ENCODE peak calls at places on chromosomes 11 and 22, in eight cellular contexts. M is psoas muscle, N is neural progenitor cell, L is left ventricle myocardium inferior, R is A549, W is heart right ventricle, S is suprapubic skin, Z is sigmoid colon. K is an unnamed sample.

GRCh38 chr11:17580271-17580670 is 33.2 kb downstream of the OTOG start:
- DNase-seq in M (no peak), N (no peak), L (no peak), R (no peak), W (no peak), S (peak), Z (no peak), K (no peak)

GRCh38 chr11:618856-619624 is 3.3 kb upstream of the IRF7 start:
- DNase-seq in M (no peak), N (no peak), L (no peak), R (no peak), W (no peak), S (no peak), Z (no peak), K (no peak)

GRCh38 chr11:66115638-66116410 is 45.8 kb downstream of the PACS1 start:
- DNase-seq in M (no peak), N (peak), L (no peak), R (no peak), W (no peak), S (no peak), Z (no peak), K (no peak)

GRCh38 chr22:46122511-46122971 is 27.8 kb upstream of the PPARA start:
- DNase-seq in M (peak), N (peak), L (peak), R (peak), W (peak), S (no peak), Z (peak), K (no peak)

GRCh38 chr22:43302462-43303109 is 40.6 kb downstream of the SCUBE1 start:
- DNase-seq in M (peak), N (no peak), L (no peak), R (no peak), W (no peak), S (no peak), Z (no peak), K (no peak)

GRCh38 chr11:69923196-69923595 is 104.0 kb upstream of the FGF3 start:
- DNase-seq in M (peak), N (no peak), L (no peak), R (no peak), W (no peak), S (peak), Z (peak), K (peak)

GRCh38 chr11:120835601-120836228 is 188.2 kb upstream of the TBCEL start:
- DNase-seq in M (no peak), N (no peak), L (no peak), R (no peak), W (no peak), S (no peak), Z (no peak), K (no peak)

GRCh38 chr22:43166132-43166930 is 15.0 kb downstream of the TSPO start:
- DNase-seq in M (no peak), N (no peak), L (peak), R (no peak), W (no peak), S (no peak), Z (no peak), K (no peak)

GRCh38 chr11:26088391-26088790 is 243.5 kb upstream of the ANO3 start:
- DNase-seq in M (no peak), N (no peak), L (no peak), R (no peak), W (no peak), S (no peak), Z (no peak), K (no peak)

GRCh38 chr11:46890665-46891064 is 27.7 kb downstream of the LRP4 start:
- DNase-seq in M (no peak), N (no peak), L (no peak), R (no peak), W (no peak), S (no peak), Z (no peak), K (no peak)

GRCh38 chr11:19259487-19260345 is 19.0 kb upstream of the E2F8 start:
- DNase-seq in M (peak), N (peak), L (peak), R (peak), W (peak), S (no peak), Z (no peak), K (no peak)

GRCh38 chr11:85712953-85713352 is 27.0 kb upstream of the CCDC89 start:
- DNase-seq in M (no peak), N (no peak), L (no peak), R (no peak), W (no peak), S (no peak), Z (no peak), K (no peak)

GRCh38 chr11:76824980-76825725 is 35.6 kb upstream of the ACER3 start:
- DNase-seq in M (no peak), N (no peak), L (no peak), R (no peak), W (no peak), S (no peak), Z (no peak), K (no peak)

GRCh38 chr22:39148727-39149535 is 3.5 kb downstream of the CBX7 start:
- DNase-seq in M (peak), N (peak), L (peak), R (no peak), W (no peak), S (no peak), Z (peak), K (peak)

GRCh38 chr22:17398159-17398558 is 28.9 kb downstream of the CECR2 start:
- DNase-seq in M (no peak), N (no peak), L (no peak), R (no peak), W (no peak), S (no peak), Z (no peak), K (no peak)

GRCh38 chr22:46240917-46241316 is 9.2 kb downstream of the CDPF1 start:
- DNase-seq in M (no peak), N (no peak), L (no peak), R (no peak), W (no peak), S (no peak), Z (no peak), K (no peak)

GRCh38 chr22:32818446-32819115 is 17.1 kb downstream of the TIMP3 start:
- DNase-seq in M (no peak), N (no peak), L (no peak), R (no peak), W (no peak), S (no peak), Z (peak), K (no peak)

DNA sequence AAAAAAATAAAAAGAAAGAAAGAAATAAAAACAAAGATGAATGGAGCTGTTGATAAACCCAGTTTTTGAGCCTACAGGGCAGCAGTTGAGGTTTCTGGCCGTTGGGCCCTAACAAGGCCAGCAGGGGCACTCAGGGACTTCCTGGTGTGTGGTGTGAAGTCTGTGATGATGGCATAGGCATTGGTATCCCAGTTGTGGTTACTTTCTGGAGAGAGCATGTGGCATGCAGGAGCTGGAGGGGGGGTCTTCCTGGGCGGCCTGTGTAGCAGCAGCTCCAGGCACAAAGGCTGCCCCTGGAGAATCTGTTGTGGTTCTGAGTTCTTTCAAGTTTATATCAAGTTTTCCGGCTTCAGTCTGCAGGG is 2.0 kb upstream of the TXNRD2 start:
- DNase-seq in M (no peak), N (no peak), L (no peak), R (peak), W (no peak), S (no peak), Z (peak), K (no peak)
- H3K4me3 ChIP-seq in M (peak), N (no peak), L (peak), R (no peak), W (no peak), S (no peak), Z (no peak), K (peak)

DNA sequence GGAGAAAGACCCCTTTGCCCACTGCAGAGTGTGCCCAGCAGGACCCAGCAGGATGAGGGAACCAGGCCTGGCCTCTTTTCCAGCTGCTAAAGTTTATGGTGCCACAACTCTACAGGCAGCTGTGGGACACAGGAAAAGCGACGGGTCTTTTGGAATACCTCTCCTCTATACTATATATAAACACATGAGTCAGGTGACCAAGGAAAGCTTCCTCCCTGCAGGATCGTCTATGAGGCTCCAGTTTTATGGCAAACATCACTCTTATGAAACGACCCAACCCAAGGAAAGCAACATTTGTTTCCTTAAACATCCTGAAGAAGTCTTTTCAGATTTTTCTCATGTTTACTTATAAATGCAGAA is 102.8 kb upstream of the AKIP1 start:
- DNase-seq in M (no peak), N (no peak), L (no peak), R (no peak), W (no peak), S (peak), Z (no peak), K (no peak)
- H3K27ac ChIP-seq in M (peak), N (no peak), L (peak), R (no peak), W (peak), S (peak), Z (peak), K (peak)

GRCh38 chr11:2647167-2647566 is 52.6 kb downstream of the KCNQ1OT1 start:
- DNase-seq in M (no peak), N (no peak), L (no peak), R (no peak), W (no peak), S (no peak), Z (no peak), K (no peak)

GRCh38 chr11:2643746-2644145 is 56.0 kb downstream of the KCNQ1OT1 start:
- DNase-seq in M (no peak), N (no peak), L (no peak), R (no peak), W (no peak), S (no peak), Z (no peak), K (no peak)

GRCh38 chr11:2645779-2646118 is 54.0 kb downstream of the KCNQ1OT1 start:
- DNase-seq in M (no peak), N (no peak), L (no peak), R (no peak), W (no peak), S (no peak), Z (no peak), K (no peak)

GRCh38 chr11:2647953-2648352 is 51.8 kb downstream of the KCNQ1OT1 start:
- DNase-seq in M (no peak), N (no peak), L (no peak), R (no peak), W (no peak), S (no peak), Z (no peak), K (no peak)

DNA sequence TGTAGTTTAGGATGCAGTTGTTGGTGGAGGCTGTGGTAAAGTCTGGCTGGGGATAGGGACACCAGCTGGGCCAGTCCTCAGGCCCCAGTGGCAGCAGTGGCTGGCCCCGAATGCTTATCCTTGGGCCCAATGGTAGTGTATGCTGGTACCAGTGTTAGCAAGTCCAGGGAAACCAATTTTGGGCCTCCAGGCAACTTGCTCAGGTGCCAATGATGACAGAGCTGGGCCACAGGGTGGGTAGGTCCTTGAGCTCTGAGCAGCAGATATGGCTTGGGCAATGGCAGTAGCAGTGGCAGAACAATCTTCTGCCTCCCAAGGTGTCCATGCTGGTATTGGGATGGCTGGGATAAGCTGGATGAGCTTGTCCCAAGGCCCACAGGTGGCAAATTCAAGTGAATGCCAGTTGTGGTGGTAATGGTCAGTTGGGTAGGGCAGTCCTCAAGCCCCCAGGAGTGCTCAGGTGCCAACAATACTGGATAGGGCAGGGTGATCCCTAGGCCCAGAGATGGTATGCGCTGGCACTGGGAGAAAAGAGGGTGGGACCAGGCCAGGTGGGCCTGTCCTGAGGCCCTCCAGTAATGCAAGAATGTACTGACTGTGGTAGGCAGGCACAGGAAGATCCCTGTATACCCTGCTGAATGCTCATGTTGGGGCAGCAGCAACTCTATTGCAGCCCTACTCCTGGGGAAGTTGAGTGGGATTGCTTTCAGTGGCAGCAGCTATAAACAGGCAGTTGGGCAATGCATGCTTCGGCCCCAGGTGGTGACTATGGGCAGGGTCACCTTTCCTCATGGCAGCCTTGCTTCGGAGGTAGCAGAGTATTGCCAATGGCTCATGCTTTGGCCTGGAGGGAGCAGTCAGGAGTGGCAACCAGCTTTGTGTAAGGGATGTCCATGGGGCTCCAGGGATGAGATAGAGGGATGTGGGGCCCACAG is 54.7 kb downstream of the KCNQ1OT1 start:
- DNase-seq in M (no peak), N (no peak), L (no peak), R (no peak), W (no peak), S (no peak), Z (no peak), K (no peak)
- H3K4me3 ChIP-seq in M (no peak), N (no peak), L (no peak), R (no peak), W (no peak), S (no peak), Z (no peak), K (no peak)

DNA sequence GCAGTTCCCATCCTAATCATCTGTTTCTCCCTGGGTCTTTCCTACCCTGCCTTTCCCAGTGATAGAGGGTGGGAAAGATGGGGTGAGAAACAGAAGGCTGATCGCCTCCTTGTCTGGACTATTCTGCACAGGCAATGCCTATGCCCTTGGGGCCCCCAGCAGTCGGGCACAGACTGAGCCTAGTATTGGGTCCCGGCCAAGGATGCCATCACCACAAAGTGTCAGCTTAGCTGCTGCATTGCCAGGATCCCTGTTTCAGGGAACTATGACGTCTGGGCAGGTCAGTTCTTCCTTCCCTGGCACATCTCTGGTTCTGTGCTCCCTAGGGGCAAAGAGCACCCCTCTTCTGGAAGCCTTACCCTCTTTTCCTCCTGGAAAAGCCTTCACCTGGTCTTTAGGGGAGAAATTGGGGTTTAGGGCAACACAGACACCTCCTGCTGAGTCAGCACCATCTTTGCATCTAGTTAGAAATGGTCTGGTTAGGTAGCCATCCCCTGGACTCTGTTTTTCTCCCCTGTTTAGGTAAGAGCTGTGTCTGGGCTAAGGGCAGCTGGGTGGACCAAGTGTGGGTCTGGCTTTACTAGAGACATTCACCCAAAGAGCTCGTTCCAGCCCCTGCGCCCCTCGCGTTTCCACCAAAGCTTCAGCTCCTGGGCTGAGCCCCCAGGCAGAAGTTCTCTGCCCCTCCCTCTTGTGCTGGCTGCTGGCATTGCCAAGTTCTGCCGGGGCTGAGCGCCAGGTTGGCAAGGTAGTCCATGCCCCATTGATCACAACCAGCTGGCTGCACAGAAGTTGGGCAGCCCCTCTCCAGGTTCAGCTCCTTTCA is 2.0 kb downstream of the ADAMTS8 start:
- DNase-seq in M (no peak), N (no peak), L (no peak), R (no peak), W (no peak), S (no peak), Z (peak), K (no peak)
- H3K27ac ChIP-seq in M (no peak), N (no peak), L (no peak), R (no peak), W (no peak), S (no peak), Z (peak), K (no peak)

GRCh38 chr22:23796461-23796860 is 9.7 kb downstream of the SMARCB1 start:
- DNase-seq in M (no peak), N (no peak), L (no peak), R (no peak), W (no peak), S (no peak), Z (no peak), K (no peak)

GRCh38 chr22:23790819-23791736 is 4.3 kb downstream of the SMARCB1 start:
- DNase-seq in M (no peak), N (no peak), L (peak), R (no peak), W (peak), S (no peak), Z (no peak), K (no peak)

GRCh38 chr22:23791737-23792645 is 5.2 kb downstream of the SMARCB1 start:
- DNase-seq in M (no peak), N (no peak), L (no peak), R (no peak), W (no peak), S (no peak), Z (no peak), K (no peak)

GRCh38 chr22:23789638-23790037 is 2.9 kb downstream of the SMARCB1 start:
- DNase-seq in M (peak), N (no peak), L (no peak), R (no peak), W (no peak), S (no peak), Z (no peak), K (no peak)

GRCh38 chr22:23793326-23793725 is 6.6 kb downstream of the SMARCB1 start:
- DNase-seq in M (no peak), N (no peak), L (no peak), R (no peak), W (no peak), S (no peak), Z (no peak), K (no peak)
- H3K4me3 ChIP-seq in M (no peak), N (no peak), L (no peak), R (no peak), W (no peak), S (no peak), Z (no peak), K (no peak)